ENCODE peak calls at places on chromosomes 11 and 22, in seven cellular contexts. V is spleen, W is GM12892, Q is endothelial cell of umbilical vein, H is prostate gland, S is stomach, J is transverse colon. M is an unnamed sample.

GRCh38 chr11:1771700-1772099 is 8.0 kb upstream of the CTSD start:
- DNase-seq in W (no peak), J (peak; percentile 20), Q (no peak), V (peak; percentile 79), S (peak; percentile 32), H (no peak), M (no peak)

GRCh38 chr11:33347490-33348125 is 90.4 kb downstream of the HIPK3 start:
- DNase-seq in Q (no peak), V (peak; percentile 84), S (no peak), J (no peak), H (no peak), W (peak; percentile 23), M (no peak)

GRCh38 chr11:4048340-4048739 is 46.3 kb upstream of the RRM1 start:
- DNase-seq in Q (no peak), H (no peak), S (no peak), W (no peak), V (no peak), J (no peak), M (no peak)

GRCh38 chr11:108370315-108370714 is 97.0 kb downstream of the C11orf65 start:
- DNase-seq in W (no peak), H (no peak), S (no peak), V (no peak), Q (no peak), J (no peak), M (no peak)

GRCh38 chr11:1994121-1994520 is 3.5 kb downstream of the H19 start:
- DNase-seq in V (peak; percentile 8), H (no peak), J (no peak), Q (no peak), S (no peak), W (no peak), M (no peak)

GRCh38 chr11:114609429-114609828 is 13.8 kb upstream of the NXPE4 start:
- DNase-seq in W (no peak), S (no peak), H (no peak), J (no peak), Q (no peak), V (no peak), M (no peak)

GRCh38 chr11:98260983-98261382 is 759.8 kb upstream of the CNTN5 start:
- DNase-seq in Q (no peak), W (no peak), S (no peak), V (no peak), J (no peak), H (no peak), M (no peak)

GRCh38 chr11:105000797-105001196 is 22.2 kb downstream of the CASP5 start:
- DNase-seq in H (no peak), S (peak; percentile 29), Q (peak; percentile 1), J (peak; percentile 29), V (peak; percentile 80), W (no peak), M (no peak)

GRCh38 chr11:19704213-19704612 is 8.4 kb upstream of the NAV2 start:
- DNase-seq in S (no peak), Q (no peak), V (no peak), J (no peak), H (no peak), W (no peak), M (no peak)

GRCh38 chr11:61587951-61588695 is 7.2 kb upstream of the SYT7 start:
- DNase-seq in W (peak; percentile 48), J (peak; percentile 81), H (peak; percentile 85), V (peak; percentile 83), Q (peak; percentile 22), S (peak; percentile 67), M (peak; percentile 49)
- TF ChIP-seq POLR2AphosphoS5 in W (no peak), J (no peak), H (peak; percentile 65), V (no peak), Q (no peak), S (no peak), M (no peak)

DNA sequence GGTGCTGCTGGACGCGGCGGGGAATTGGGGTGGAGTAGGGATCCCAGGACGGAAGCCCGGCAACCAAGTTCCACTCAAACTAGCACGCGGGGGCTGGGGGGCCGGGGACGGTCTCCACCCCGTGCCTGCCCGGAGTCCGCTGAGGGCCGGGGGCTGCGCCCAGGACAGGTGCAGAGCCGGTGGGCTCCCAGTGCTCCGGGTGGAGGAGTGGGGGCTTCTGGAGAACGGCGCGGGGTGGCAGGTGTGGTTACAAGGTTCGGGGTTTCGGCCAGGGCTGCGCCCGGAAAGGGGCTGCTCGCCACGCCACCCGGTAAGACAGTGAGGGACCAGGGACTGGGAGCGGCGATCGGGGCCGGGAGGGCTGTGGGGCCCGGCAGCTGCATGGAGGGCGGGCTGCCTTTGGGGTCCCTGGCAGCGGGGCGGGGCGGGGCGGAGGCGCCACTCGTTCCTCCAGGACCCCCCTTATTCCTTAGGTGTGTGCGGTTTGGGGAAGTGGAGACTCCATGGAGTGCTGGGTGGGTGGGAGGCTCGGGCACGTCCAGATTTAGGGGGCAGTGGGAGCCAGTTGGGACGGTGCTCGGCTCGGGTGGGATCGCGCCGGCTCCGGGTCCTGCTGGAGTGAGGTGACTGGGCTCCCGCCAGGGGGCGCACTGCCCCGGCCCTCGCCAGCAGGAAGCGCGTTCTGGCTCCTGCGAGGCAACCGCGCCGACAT is 767 bp downstream of the TSPAN18 start:
- DNase-seq in S (peak; percentile 77), Q (peak; percentile 82), W (peak; percentile 89), J (peak; percentile 78), V (peak; percentile 94), H (peak; percentile 56), M (peak; percentile 90)
- TF ChIP-seq POLR2A in S (no peak), Q (no peak), W (no peak), J (no peak), V (no peak), H (no peak), M (no peak)

GRCh38 chr11:69074375-69074774 is 25.6 kb downstream of the TPCN2 start:
- DNase-seq in W (no peak), J (no peak), Q (no peak), H (no peak), V (no peak), S (no peak), M (no peak)
- TF ChIP-seq POLR2AphosphoS5 in W (no peak), J (no peak), Q (no peak), H (no peak), V (no peak), S (no peak), M (no peak)

GRCh38 chr11:68006606-68007166 is 2.8 kb upstream of the UNC93B1 start:
- DNase-seq in H (no peak), J (no peak), W (no peak), V (no peak), S (no peak), Q (no peak), M (no peak)

GRCh38 chr11:68004551-68005335 is 846 bp upstream of the UNC93B1 start:
- DNase-seq in V (no peak), S (no peak), Q (no peak), J (no peak), H (no peak), W (no peak), M (no peak)

GRCh38 chr11:68002575-68002942 is 1.3 kb downstream of the UNC93B1 start:
- DNase-seq in V (peak; percentile 88), Q (no peak), J (no peak), H (no peak), W (no peak), S (no peak), M (no peak)

GRCh38 chr11:68002943-68003845 is 703 bp downstream of the UNC93B1 start:
- DNase-seq in Q (no peak), W (peak; percentile 55), V (peak; percentile 96), H (no peak), S (peak; percentile 75), J (peak; percentile 77), M (no peak)

GRCh38 chr11:68003846-68004550 is at the start of gene UNC93B1:
- DNase-seq in Q (peak; percentile 70), H (peak; percentile 81), W (peak; percentile 90), S (peak; percentile 93), V (peak; percentile 98), J (peak; percentile 93), M (peak; percentile 91)
- TF ChIP-seq POLR2A in Q (peak; percentile 53), H (peak; percentile 87), W (peak; percentile 74), S (no peak), V (no peak), J (peak; percentile 72), M (peak; percentile 42)

DNA sequence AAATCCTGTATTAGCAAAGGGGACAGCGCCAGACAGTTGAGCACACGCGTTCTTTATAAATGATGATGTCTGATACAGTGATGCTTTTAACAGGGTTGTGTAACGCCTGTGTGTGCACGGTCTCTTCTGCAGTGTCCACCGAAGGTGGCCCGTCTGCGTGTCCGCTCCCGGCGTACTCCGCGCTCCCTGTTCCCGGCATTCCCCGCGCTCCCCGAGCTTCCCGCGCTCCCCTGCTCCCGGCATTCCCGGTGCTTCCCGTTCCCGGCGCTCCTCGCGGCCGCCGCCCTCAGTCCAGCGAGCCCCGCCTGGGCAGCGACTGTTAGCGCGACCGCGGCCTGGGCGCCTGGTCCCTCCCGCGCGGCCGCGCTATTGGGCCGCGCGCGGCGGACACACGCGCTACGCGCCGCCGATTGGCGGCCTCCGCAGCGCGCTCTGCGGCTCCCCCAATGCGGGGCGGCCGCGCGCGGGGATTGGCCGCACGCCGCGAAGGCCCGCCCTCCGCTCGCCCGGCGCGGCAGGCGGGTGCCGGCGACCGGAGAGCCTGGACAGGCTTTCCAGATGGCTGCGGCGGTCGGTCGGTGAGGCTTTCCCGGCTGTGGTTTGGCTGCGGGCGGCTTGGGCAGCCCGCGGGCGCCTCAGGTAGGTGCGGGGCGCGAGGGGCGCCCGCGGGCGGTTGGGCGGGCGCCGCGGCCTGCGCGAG is at the start of gene DGCR8:
- DNase-seq in V (peak; percentile 95), S (peak; percentile 94), W (peak; percentile 98), J (peak; percentile 94), Q (peak; percentile 96), H (peak; percentile 95), M (peak; percentile 98)
- TF ChIP-seq POLR2AphosphoS5 in V (peak; percentile 87), S (peak; percentile 95), W (peak; percentile 80), J (peak; percentile 73), Q (peak; percentile 96), H (peak; percentile 94), M (no peak)

GRCh38 chr11:10002221-10002620 is 291.8 kb downstream of the SBF2 start:
- DNase-seq in V (no peak), H (no peak), W (no peak), J (no peak), Q (peak; percentile 35), S (no peak), M (no peak)

GRCh38 chr11:10005955-10006525 is 288.0 kb downstream of the SBF2 start:
- DNase-seq in S (no peak), W (no peak), V (no peak), H (no peak), J (no peak), Q (no peak), M (no peak)

GRCh38 chr11:10004526-10005113 is 289.4 kb downstream of the SBF2 start:
- DNase-seq in S (no peak), W (no peak), V (no peak), J (no peak), Q (no peak), H (no peak), M (no peak)
- TF ChIP-seq POLR2A in S (no peak), W (no peak), V (no peak), J (no peak), Q (no peak), H (no peak), M (no peak)

GRCh38 chr11:123255909-123256308 is 60.9 kb upstream of the CLMP start:
- DNase-seq in S (no peak), V (no peak), J (no peak), Q (no peak), H (no peak), W (no peak), M (no peak)
- TF ChIP-seq POLR2AphosphoS5 in S (no peak), V (no peak), J (no peak), Q (no peak), H (no peak), W (no peak), M (no peak)

M was measured in GM12891.